ENCODE peak calls at places on chromosome 3, in four cellular contexts. J is uterus; U is occipital lobe; O is activated T-helper 1 cell treated with anti-CD3 and anti-CD28 coated beads, Interleukin-12 subunit alpha, Interleukin-12 subunit beta, Interleukin-2, Interleukin-4 antibody, amounts not matched to agents 30 ng/mL and 10 ng/mL and 1 ng/mL, durations not matched to agents 14 hours and 24 hours and 36 hours. Q is an unnamed sample.

GRCh38 chr3:155737844-155738460 is 6.9 kb downstream of the PLCH1 start:
- DNase-seq in J (no peak), U (no peak), O (no peak), Q (peak)

GRCh38 chr3:153158184-153158583 is 3.8 kb upstream of the RAP2B start:
- DNase-seq in U (no peak), O (no peak), J (no peak), Q (no peak)

GRCh38 chr3:107384907-107385306 is 7.7 kb downstream of the CCDC54 start:
- DNase-seq in O (no peak), J (no peak), U (no peak), Q (no peak)

GRCh38 chr3:47741925-47742324 is 39.8 kb downstream of the SMARCC1 start:
- DNase-seq in U (no peak), O (no peak), J (no peak), Q (no peak)

GRCh38 chr3:178750639-178751038 is 214.4 kb downstream of the KCNMB2 start:
- DNase-seq in O (no peak), U (no peak), J (no peak), Q (no peak)

GRCh38 chr3:191648787-191649186 is 187.8 kb downstream of the PYDC2 start:
- DNase-seq in U (no peak), J (no peak), O (no peak), Q (no peak)

GRCh38 chr3:197352382-197352781 is 54.0 kb upstream of the DLG1 start:
- DNase-seq in O (no peak), U (no peak), J (peak), Q (peak)

GRCh38 chr3:197298858-197299854 is 744 bp upstream of the DLG1 start:
- DNase-seq in J (peak), O (peak), U (no peak), Q (peak)

GRCh38 chr3:46665763-46666470 is 27.6 kb downstream of the ALS2CL start:
- DNase-seq in U (no peak), O (no peak), J (no peak), Q (no peak)

GRCh38 chr3:192188218-192188835 is 539.0 kb downstream of the FGF12 start:
- DNase-seq in O (no peak), U (no peak), J (peak), Q (peak)

GRCh38 chr3:23459915-23460546 is 256.9 kb downstream of the UBE2E2 start:
- DNase-seq in J (no peak), U (no peak), O (no peak), Q (no peak)

GRCh38 chr3:11001020-11001657 is 8.6 kb downstream of the SLC6A1 start:
- DNase-seq in U (peak), O (no peak), J (no peak), Q (no peak)

GRCh38 chr3:183491923-183492848 is 63.3 kb downstream of the KLHL6 start:
- DNase-seq in J (no peak), O (no peak), U (no peak), Q (no peak)

GRCh38 chr3:126472277-126473006 is 3.2 kb downstream of the ZXDC start:
- DNase-seq in U (peak), O (no peak), J (peak), Q (peak)

GRCh38 chr3:177201707-177202397 is 4.6 kb upstream of the TBL1XR1 start:
- DNase-seq in O (peak), J (no peak), U (no peak), Q (peak)

GRCh38 chr3:167761302-167761701 is 25.8 kb downstream of the SERPINI1 start:
- DNase-seq in O (no peak), J (no peak), U (no peak), Q (no peak)

GRCh38 chr3:24490151-24490550 is 4.5 kb downstream of the THRB start:
- DNase-seq in U (no peak), J (no peak), O (no peak), Q (peak)

GRCh38 chr3:121111914-121112612 is 204.1 kb downstream of the STXBP5L start:
- DNase-seq in O (no peak), U (no peak), J (no peak), Q (no peak)

GRCh38 chr3:142844339-142844977 is 44.4 kb downstream of the PCOLCE2 start:
- DNase-seq in U (no peak), J (no peak), O (no peak), Q (peak)

GRCh38 chr3:129626744-129627349 is 20.4 kb upstream of the PLXND1 start:
- DNase-seq in U (peak), O (peak), J (peak), Q (peak)

GRCh38 chr3:134652409-134652831 is 1.6 kb upstream of the KY start:
- DNase-seq in O (no peak), J (no peak), U (no peak), Q (peak)

GRCh38 chr3:72597756-72598195 is 250.5 kb downstream of the SHQ1 start:
- DNase-seq in J (no peak), U (no peak), O (no peak), Q (peak)

GRCh38 chr3:39519554-39519953 is 52.1 kb downstream of the MOBP start:
- DNase-seq in O (no peak), U (no peak), J (no peak), Q (no peak)

GRCh38 chr3:43894176-43895049 is 203.7 kb downstream of the ABHD5 start:
- DNase-seq in J (peak), O (no peak), U (peak), Q (peak)

GRCh38 chr3:45031531-45031930 is 5.4 kb downstream of the CLEC3B start:
- DNase-seq in J (no peak), U (no peak), O (no peak), Q (no peak)

GRCh38 chr3:146465713-146466465 is 3.5 kb downstream of the PLSCR2 start:
- DNase-seq in O (no peak), U (no peak), J (no peak), Q (peak)

GRCh38 chr3:143266512-143266911 is 146.9 kb downstream of the CHST2 start:
- DNase-seq in U (no peak), J (no peak), O (no peak), Q (peak)

GRCh38 chr3:156615592-156616173 is 58.7 kb upstream of the TIPARP start:
- DNase-seq in U (peak), O (no peak), J (no peak), Q (peak)

GRCh38 chr3:170196833-170197232 is 15.3 kb upstream of the PHC3 start:
- DNase-seq in U (no peak), J (no peak), O (no peak), Q (no peak)

GRCh38 chr3:46711305-46711704 is 6.4 kb downstream of the PRSS50 start:
- DNase-seq in J (no peak), O (no peak), U (no peak), Q (no peak)